ENCODE peak calls at places on chromosome 22, in nine cellular contexts. F is heart left ventricle; U is CD4-positive, alpha-beta memory T cell; C is gastrocnemius medialis; I is heart right ventricle; A is ovary; K is uterus; R is naive thymus-derived CD4-positive, alpha-beta T cell; Z is CD8-positive, alpha-beta T cell. T is an unnamed sample. For H3K4me1, the result is how much of the 10 kb centered on the place peaks cover.

GRCh38 chr22:49513358-49513851 is 314.3 kb downstream of the BRD1 start:
- DNase-seq in C (no peak), U (no peak), Z (no peak), F (no peak), K (no peak), I (no peak), A (no peak), R (no peak), T (no peak)

GRCh38 chr22:38758276-38758945 is 2.6 kb upstream of the SUN2 start:
- DNase-seq in A (no peak), C (no peak), K (no peak), R (peak), Z (peak), U (peak), F (no peak), I (no peak), T (no peak)

GRCh38 chr22:50270302-50271010 is at the start of gene MAPK11:
- DNase-seq in Z (peak), A (peak), C (no peak), F (peak), R (peak), U (peak), K (peak), I (peak), T (no peak)

GRCh38 chr22:25395468-25395867 is 169.0 kb upstream of the GRK3 start:
- DNase-seq in K (no peak), A (no peak), R (no peak), C (no peak), I (no peak), U (no peak), Z (no peak), F (no peak), T (no peak)

GRCh38 chr22:30286813-30287625 is 2.3 kb downstream of the CASTOR1 start:
- DNase-seq in K (peak), A (peak), U (peak), R (peak), Z (peak), C (no peak), F (peak), I (peak), T (peak)

GRCh38 chr22:38305481-38306448 is 11.5 kb downstream of the CSNK1E start:
- DNase-seq in Z (no peak), U (peak), F (peak), K (no peak), R (no peak), C (no peak), I (no peak), A (no peak), T (no peak)

GRCh38 chr22:33787645-33788456 is 132.4 kb downstream of the LARGE1 start:
- DNase-seq in K (no peak), F (no peak), I (no peak), U (no peak), R (no peak), Z (no peak), C (no peak), A (no peak), T (no peak)

GRCh38 chr22:37193629-37194191 is 5.7 kb upstream of the C1QTNF6 start:
- DNase-seq in Z (no peak), F (no peak), I (no peak), R (peak), K (peak), C (no peak), U (peak), A (peak), T (no peak)

GRCh38 chr22:47645450-47645914 is 883.0 kb downstream of the TBC1D22A start:
- DNase-seq in C (no peak), F (no peak), K (no peak), R (no peak), Z (no peak), U (no peak), I (no peak), A (no peak), T (no peak)

DNA sequence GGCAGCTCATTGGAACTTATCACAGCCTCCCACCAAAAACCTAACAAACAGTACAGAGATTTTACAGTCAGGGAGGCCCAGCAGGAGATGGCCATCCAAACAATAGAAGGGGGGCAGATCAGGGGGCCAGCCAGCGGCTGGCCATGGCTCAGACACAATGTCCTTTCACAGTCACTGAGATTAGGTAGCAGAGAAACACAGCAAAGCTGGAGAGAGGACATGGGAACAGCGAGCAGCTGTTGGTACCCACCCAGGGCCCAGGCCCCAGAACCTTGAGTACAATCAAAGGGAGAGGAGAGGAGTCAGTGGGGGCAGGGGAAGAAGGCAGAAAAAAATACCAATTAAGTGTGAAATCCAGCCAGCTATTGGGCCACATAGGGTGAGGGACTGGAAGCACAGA is 4.2 kb downstream of the TMEM121B start:
- DNase-seq in F (no peak), C (no peak), I (no peak), Z (no peak), A (no peak), U (no peak), K (no peak), R (no peak), T (no peak)
- H3K4me1 ChIP-seq in F (under half), C (under half), I (under half), Z (half or more), A (under half), U (half or more), K (under half), R (half or more), T (under half)

DNA sequence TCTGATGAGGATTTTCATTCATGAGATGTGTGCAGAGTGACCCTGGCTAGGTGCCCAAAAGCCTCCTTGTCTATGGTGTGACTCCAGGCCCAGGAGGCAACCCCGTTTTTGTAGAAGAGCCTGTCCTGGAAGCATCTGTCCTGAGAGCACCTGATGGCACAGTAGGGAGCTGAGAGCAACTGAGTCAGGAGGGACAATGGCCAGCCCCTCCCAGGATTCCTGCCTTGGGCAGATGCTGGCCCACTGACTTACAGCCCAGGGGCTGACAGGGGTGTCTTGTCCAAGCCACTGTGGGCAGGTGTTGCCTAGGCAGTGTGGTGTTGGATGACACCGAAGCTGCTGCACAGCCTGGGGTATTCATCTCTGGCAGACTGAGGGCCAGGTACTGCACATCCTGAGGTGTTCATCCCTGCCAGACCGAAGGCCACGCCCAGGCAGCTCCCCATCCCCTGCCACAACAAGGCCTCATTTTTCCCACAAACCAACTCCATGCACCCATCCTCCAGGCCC is 3.2 kb upstream of the RFPL2 start:
- DNase-seq in C (no peak), A (no peak), R (no peak), F (no peak), I (no peak), Z (no peak), K (no peak), U (no peak), T (no peak)
- H3K4me1 ChIP-seq in C (under half), A (under half), R (under half), F (under half), I (under half), Z (under half), K (under half), U (under half), T (under half)

DNA sequence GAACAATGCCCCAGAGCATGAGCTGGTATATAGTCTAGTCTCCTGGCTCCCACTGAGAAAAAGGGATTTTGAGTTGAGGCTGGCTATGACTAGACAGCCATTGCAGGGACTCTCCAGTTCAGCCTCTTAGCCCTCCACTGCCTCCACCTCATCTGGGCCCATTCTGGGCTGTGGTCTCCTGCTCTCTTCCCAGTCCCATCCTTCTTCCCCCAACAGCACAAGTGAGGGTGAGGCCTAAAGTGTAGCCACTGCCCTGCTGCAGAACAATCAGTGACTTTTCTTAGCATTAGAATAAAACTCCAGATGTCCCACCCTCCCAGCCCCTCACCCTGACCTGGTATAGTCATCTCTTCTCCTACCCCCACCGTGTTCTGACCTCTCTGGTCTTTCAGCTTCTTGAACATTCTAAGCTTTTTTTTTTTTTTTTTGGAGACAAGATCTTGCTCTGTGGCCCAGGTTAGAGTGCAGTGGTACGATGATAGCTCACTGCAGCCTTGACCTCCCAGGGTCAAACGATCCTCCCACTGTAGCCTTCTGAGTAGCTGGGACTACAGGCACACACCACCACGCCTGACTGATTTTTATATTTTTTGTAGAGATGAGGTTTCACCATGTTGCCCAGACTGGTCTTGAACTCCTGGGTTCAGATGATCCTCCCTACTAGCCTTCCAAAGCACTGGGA is 4.3 kb downstream of the MED15 start:
- DNase-seq in C (no peak), U (no peak), Z (no peak), A (no peak), R (no peak), I (no peak), F (no peak), K (no peak), T (no peak)
- H3K4me1 ChIP-seq in C (half or more), U (half or more), Z (half or more), A (under half), R (under half), I (under half), F (half or more), K (under half), T (half or more)

GRCh38 chr22:42645341-42645937 is 3.8 kb downstream of the CYB5R3 start:
- DNase-seq in I (no peak), Z (no peak), U (no peak), C (no peak), R (no peak), A (no peak), K (no peak), F (no peak), T (no peak)
- H3K4me1 ChIP-seq in I (under half), Z (under half), U (half or more), C (half or more), R (under half), A (under half), K (under half), F (half or more), T (half or more)

GRCh38 chr22:46039531-46039930 is 62.6 kb upstream of the WNT7B start:
- DNase-seq in A (no peak), F (no peak), Z (no peak), K (no peak), U (no peak), R (no peak), I (no peak), C (no peak), T (no peak)
- H3K4me1 ChIP-seq in A (under half), F (under half), Z (under half), K (under half), U (under half), R (under half), I (under half), C (half or more), T (half or more)

GRCh38 chr22:40001104-40001503 is 6.3 kb downstream of the FAM83F start:
- DNase-seq in F (no peak), C (no peak), I (no peak), Z (no peak), K (no peak), A (no peak), R (no peak), U (no peak), T (no peak)

GRCh38 chr22:40001800-40002577 is 7.2 kb downstream of the FAM83F start:
- DNase-seq in Z (no peak), K (no peak), I (no peak), C (no peak), U (no peak), A (no peak), F (no peak), R (no peak), T (no peak)

GRCh38 chr22:39997939-39998726 is 3.4 kb downstream of the FAM83F start:
- DNase-seq in K (peak), A (peak), Z (no peak), C (no peak), R (no peak), I (peak), U (no peak), F (no peak), T (no peak)

GRCh38 chr22:39999144-39999757 is 4.5 kb downstream of the FAM83F start:
- DNase-seq in C (no peak), U (no peak), A (no peak), F (no peak), Z (no peak), I (no peak), K (no peak), R (no peak), T (no peak)

DNA sequence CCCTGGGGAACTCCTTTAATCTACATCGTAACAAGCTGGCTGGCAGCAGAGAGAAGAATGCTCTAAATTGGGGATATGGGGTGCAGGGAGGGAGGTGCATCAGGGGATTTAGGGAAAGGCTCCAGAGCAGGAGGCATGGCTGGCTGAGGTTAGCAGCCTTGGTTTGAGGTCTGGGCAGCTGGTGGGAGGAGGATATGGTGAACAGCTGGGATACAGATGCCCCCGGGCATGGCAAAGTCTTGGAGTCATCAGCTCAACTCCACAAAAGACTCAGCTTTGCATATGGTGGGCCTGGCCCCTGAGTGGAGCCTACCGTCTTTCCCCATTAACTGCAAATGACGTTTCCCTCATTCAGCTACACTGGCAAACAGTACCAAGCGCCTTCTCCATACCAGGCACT is 5.4 kb downstream of the FAM83F start:
- DNase-seq in C (no peak), I (no peak), A (no peak), K (no peak), Z (no peak), F (no peak), R (no peak), U (no peak), T (no peak)
- H3K4me1 ChIP-seq in C (under half), I (under half), A (under half), K (under half), Z (under half), F (under half), R (under half), U (under half), T (under half)

GRCh38 chr22:35752833-35753189 is 35.1 kb downstream of the APOL5 start:
- DNase-seq in A (no peak), F (no peak), K (no peak), U (no peak), Z (no peak), R (no peak), C (no peak), I (no peak), T (no peak)
- H3K4me1 ChIP-seq in A (under half), F (under half), K (under half), U (under half), Z (under half), R (under half), C (under half), I (under half), T (under half)

T was measured in left lung.